ENCODE peak calls at places on chromosome 1, in seven cellular contexts. One of them, this sample, is unnamed.

GRCh38 chr1:9242338-9242969 is 7.9 kb downstream of the H6PD start:
- DNase-seq in epithelial cell of esophagus: no peak
- DNase-seq in Calu3: no peak
- DNase-seq in thoracic aorta: no peak
- DNase-seq in OCI-LY7: no peak
- DNase-seq in kidney epithelial cell: no peak
- DNase-seq in CD4-positive, alpha-beta T cell: no peak
- DNase-seq in this sample: no peak

GRCh38 chr1:54404939-54405880 is 984 bp downstream of the SSBP3 start:
- DNase-seq in Calu3: peak; percentile 41
- DNase-seq in CD4-positive, alpha-beta T cell: no peak
- DNase-seq in OCI-LY7: no peak
- DNase-seq in epithelial cell of esophagus: peak; percentile 27
- DNase-seq in kidney epithelial cell: no peak
- DNase-seq in thoracic aorta: no peak
- DNase-seq in this sample: peak; percentile 31

GRCh38 chr1:22287946-22288520 is 145.1 kb upstream of the WNT4 start:
- DNase-seq in thoracic aorta: no peak
- DNase-seq in CD4-positive, alpha-beta T cell: no peak
- DNase-seq in kidney epithelial cell: no peak
- DNase-seq in epithelial cell of esophagus: peak; percentile 19
- DNase-seq in OCI-LY7: no peak
- DNase-seq in Calu3: no peak
- DNase-seq in this sample: no peak

GRCh38 chr1:168894397-168894796 is 165.4 kb upstream of the DPT start:
- DNase-seq in Calu3: no peak
- DNase-seq in epithelial cell of esophagus: no peak
- DNase-seq in CD4-positive, alpha-beta T cell: no peak
- DNase-seq in thoracic aorta: no peak
- DNase-seq in OCI-LY7: no peak
- DNase-seq in kidney epithelial cell: no peak
- DNase-seq in this sample: no peak

GRCh38 chr1:20345419-20345818 is 54.7 kb downstream of the VWA5B1 start:
- DNase-seq in thoracic aorta: no peak
- DNase-seq in OCI-LY7: no peak
- DNase-seq in Calu3: no peak
- DNase-seq in epithelial cell of esophagus: no peak
- DNase-seq in kidney epithelial cell: no peak
- DNase-seq in CD4-positive, alpha-beta T cell: no peak
- DNase-seq in this sample: no peak

GRCh38 chr1:154446292-154446691 is 41.1 kb downstream of the IL6R start:
- DNase-seq in kidney epithelial cell: peak; percentile 47
- DNase-seq in CD4-positive, alpha-beta T cell: no peak
- DNase-seq in OCI-LY7: no peak
- DNase-seq in epithelial cell of esophagus: no peak
- DNase-seq in Calu3: no peak
- DNase-seq in thoracic aorta: no peak
- DNase-seq in this sample: no peak

GRCh38 chr1:235018720-235019444 is 109.8 kb downstream of the TOMM20 start:
- DNase-seq in kidney epithelial cell: no peak
- DNase-seq in thoracic aorta: no peak
- DNase-seq in OCI-LY7: no peak
- DNase-seq in epithelial cell of esophagus: no peak
- DNase-seq in CD4-positive, alpha-beta T cell: no peak
- DNase-seq in Calu3: no peak
- DNase-seq in this sample: no peak

GRCh38 chr1:208007938-208008342 is 97.0 kb upstream of the CD34 start:
- DNase-seq in epithelial cell of esophagus: peak; percentile 55
- DNase-seq in kidney epithelial cell: no peak
- DNase-seq in Calu3: no peak
- DNase-seq in OCI-LY7: no peak
- DNase-seq in thoracic aorta: no peak
- DNase-seq in CD4-positive, alpha-beta T cell: no peak
- DNase-seq in this sample: no peak

GRCh38 chr1:29682171-29682917 is 446.0 kb downstream of the PTPRU start:
- DNase-seq in Calu3: no peak
- DNase-seq in kidney epithelial cell: no peak
- DNase-seq in epithelial cell of esophagus: no peak
- DNase-seq in CD4-positive, alpha-beta T cell: no peak
- DNase-seq in OCI-LY7: no peak
- DNase-seq in thoracic aorta: no peak
- DNase-seq in this sample: no peak

GRCh38 chr1:200670215-200671118 is 760 bp upstream of the DDX59 start:
- DNase-seq in epithelial cell of esophagus: peak; percentile 82
- DNase-seq in OCI-LY7: peak; percentile 58
- DNase-seq in Calu3: peak; percentile 46
- DNase-seq in thoracic aorta: peak; percentile 7
- DNase-seq in kidney epithelial cell: no peak
- DNase-seq in CD4-positive, alpha-beta T cell: no peak
- DNase-seq in this sample: no peak

GRCh38 chr1:113660053-113660452 is 99.2 kb downstream of the PHTF1 start:
- DNase-seq in epithelial cell of esophagus: peak; percentile 42
- DNase-seq in thoracic aorta: no peak
- DNase-seq in kidney epithelial cell: no peak
- DNase-seq in Calu3: no peak
- DNase-seq in CD4-positive, alpha-beta T cell: no peak
- DNase-seq in OCI-LY7: no peak
- DNase-seq in this sample: no peak

GRCh38 chr1:3981261-3981660 is 81.2 kb upstream of the C1orf174 start:
- DNase-seq in Calu3: no peak
- DNase-seq in OCI-LY7: no peak
- DNase-seq in CD4-positive, alpha-beta T cell: no peak
- DNase-seq in thoracic aorta: no peak
- DNase-seq in epithelial cell of esophagus: no peak
- DNase-seq in kidney epithelial cell: no peak
- DNase-seq in this sample: no peak

DNA sequence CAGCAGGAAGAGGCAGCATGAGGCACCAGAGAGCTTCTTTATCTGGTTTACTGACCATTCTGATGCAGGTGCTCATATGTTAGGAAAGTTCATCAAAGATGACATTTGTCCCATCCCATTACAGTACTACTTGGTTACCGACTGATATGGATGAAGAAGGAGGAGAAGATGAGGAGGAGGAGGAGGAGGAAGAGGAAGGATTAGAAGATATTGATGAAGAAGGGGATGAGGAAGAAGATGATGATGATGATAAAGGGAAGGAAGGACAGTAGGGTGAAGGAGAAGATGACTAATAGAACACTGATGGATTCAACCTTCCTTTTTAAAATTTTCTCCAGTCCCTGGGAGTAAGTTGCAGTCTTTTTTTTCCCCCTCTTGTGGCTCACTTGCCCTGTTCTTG is 45.1 kb downstream of the ABL2 start:
- DNase-seq in CD4-positive, alpha-beta T cell: no peak
- DNase-seq in Calu3: no peak
- DNase-seq in epithelial cell of esophagus: no peak
- DNase-seq in thoracic aorta: no peak
- DNase-seq in OCI-LY7: no peak
- DNase-seq in kidney epithelial cell: no peak
- DNase-seq in this sample: no peak
- TF ChIP-seq CTCF in CD4-positive, alpha-beta T cell: no peak
- TF ChIP-seq CTCF in Calu3: no peak
- TF ChIP-seq CTCF in epithelial cell of esophagus: no peak
- TF ChIP-seq CTCF in thoracic aorta: no peak
- TF ChIP-seq CTCF in OCI-LY7: no peak
- TF ChIP-seq CTCF in kidney epithelial cell: no peak
- TF ChIP-seq CTCF in this sample: no peak

DNA sequence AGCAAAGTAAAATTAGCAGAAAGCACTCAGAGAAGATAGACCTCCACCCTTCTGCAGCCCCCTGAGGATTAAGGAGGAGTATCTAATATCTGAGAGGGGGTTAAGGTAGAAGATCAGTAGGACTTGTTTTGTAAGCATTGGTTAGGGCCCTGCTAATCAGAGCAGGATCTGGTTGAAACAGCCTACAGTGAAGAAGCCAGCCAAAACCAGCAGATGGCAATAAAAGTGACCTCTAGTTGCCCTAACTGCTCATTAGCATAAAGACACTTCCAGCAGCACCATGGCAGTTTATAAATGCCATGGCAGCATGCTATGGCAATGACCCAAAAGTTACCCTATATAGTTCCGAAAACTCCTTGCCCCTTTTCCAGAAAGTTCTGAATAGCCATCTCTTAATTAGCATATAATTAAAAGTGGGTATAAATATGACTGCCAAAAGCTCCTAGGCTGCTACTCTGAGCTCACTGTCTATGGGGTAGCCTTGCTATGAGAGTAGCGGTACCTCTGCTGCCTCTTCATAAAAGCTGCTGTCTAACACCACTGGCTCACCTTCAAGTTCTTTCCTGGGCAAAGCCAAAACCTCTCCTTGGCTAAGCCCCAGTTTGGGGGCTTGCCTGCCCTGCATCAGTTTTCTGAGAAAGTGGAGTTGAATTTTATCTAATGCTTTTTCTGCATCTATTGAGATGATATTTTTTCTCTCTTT is 254.2 kb downstream of the PAPPA2 start:
- DNase-seq in Calu3: no peak
- DNase-seq in thoracic aorta: no peak
- DNase-seq in kidney epithelial cell: no peak
- DNase-seq in epithelial cell of esophagus: no peak
- DNase-seq in CD4-positive, alpha-beta T cell: no peak
- DNase-seq in OCI-LY7: no peak
- DNase-seq in this sample: no peak
- TF ChIP-seq CTCF in Calu3: no peak
- TF ChIP-seq CTCF in thoracic aorta: no peak
- TF ChIP-seq CTCF in kidney epithelial cell: no peak
- TF ChIP-seq CTCF in epithelial cell of esophagus: no peak
- TF ChIP-seq CTCF in CD4-positive, alpha-beta T cell: no peak
- TF ChIP-seq CTCF in OCI-LY7: no peak
- TF ChIP-seq CTCF in this sample: no peak

GRCh38 chr1:223815865-223816264 is 29.9 kb downstream of the TP53BP2 start:
- DNase-seq in thoracic aorta: no peak
- DNase-seq in Calu3: no peak
- DNase-seq in OCI-LY7: no peak
- DNase-seq in CD4-positive, alpha-beta T cell: no peak
- DNase-seq in kidney epithelial cell: peak; percentile 25
- DNase-seq in epithelial cell of esophagus: peak; percentile 81
- DNase-seq in this sample: no peak
- TF ChIP-seq CTCF in thoracic aorta: no peak
- TF ChIP-seq CTCF in Calu3: no peak
- TF ChIP-seq CTCF in OCI-LY7: no peak
- TF ChIP-seq CTCF in CD4-positive, alpha-beta T cell: no peak
- TF ChIP-seq CTCF in kidney epithelial cell: no peak
- TF ChIP-seq CTCF in epithelial cell of esophagus: no peak
- TF ChIP-seq CTCF in this sample: no peak

GRCh38 chr1:227542153-227543120 is 20.9 kb upstream of the ZNF678 start:
- DNase-seq in kidney epithelial cell: peak; percentile 25
- DNase-seq in CD4-positive, alpha-beta T cell: peak; percentile 84
- DNase-seq in epithelial cell of esophagus: peak; percentile 72
- DNase-seq in thoracic aorta: peak; percentile 58
- DNase-seq in Calu3: peak; percentile 94
- DNase-seq in OCI-LY7: peak; percentile 81
- DNase-seq in this sample: peak; percentile 89
- TF ChIP-seq CTCF in kidney epithelial cell: peak; percentile 56
- TF ChIP-seq CTCF in CD4-positive, alpha-beta T cell: peak; percentile 99
- TF ChIP-seq CTCF in epithelial cell of esophagus: peak; percentile 57
- TF ChIP-seq CTCF in thoracic aorta: peak; percentile 98
- TF ChIP-seq CTCF in Calu3: peak; percentile 96
- TF ChIP-seq CTCF in OCI-LY7: peak; percentile 76
- TF ChIP-seq CTCF in this sample: peak; percentile 99

This sample was measured in neural crest cell.